ENCODE peak calls at places on chromosomes 7 and 10, in four cellular contexts. T is GM06990, Y is Panc1, D is breast epithelium. S is an unnamed sample. For H3K27me3, the result is how much of the 10 kb centered on the place peaks cover.

GRCh38 chr7:157432957-157433576 is 96.3 kb downstream of the DNAJB6 start:
- DNase-seq in T (no peak), Y (peak), D (no peak), S (peak)

GRCh38 chr7:117711556-117711955 is 161.7 kb downstream of the CTTNBP2 start:
- DNase-seq in T (no peak), Y (no peak), D (no peak), S (no peak)

GRCh38 chr10:72425133-72425532 is 70.4 kb upstream of the DNAJB12 start:
- DNase-seq in T (no peak), Y (no peak), D (no peak), S (no peak)

GRCh38 chr10:132886211-132887099 is 55.9 kb downstream of the CFAP46 start:
- DNase-seq in T (no peak), Y (no peak), D (no peak), S (no peak)

GRCh38 chr7:31051598-31052503 is at the start of gene ADCYAP1R1:
- DNase-seq in T (no peak), Y (no peak), D (no peak), S (no peak)

GRCh38 chr7:147279951-147280350 is 1163.3 kb downstream of the CNTNAP2 start:
- DNase-seq in T (no peak), Y (peak), D (no peak), S (no peak)

GRCh38 chr10:96061232-96061631 is 17.8 kb downstream of the CCNJ start:
- DNase-seq in T (no peak), Y (no peak), D (no peak), S (no peak)

GRCh38 chr10:78529262-78529661 is 495.6 kb downstream of the RPS24 start:
- DNase-seq in T (no peak), Y (no peak), D (no peak), S (no peak)

GRCh38 chr10:2856598-2856997 is 210.8 kb upstream of the PFKP start:
- DNase-seq in T (no peak), Y (no peak), D (no peak), S (no peak)

GRCh38 chr7:114409750-114410149 is 4.9 kb upstream of the FOXP2 start:
- DNase-seq in T (no peak), Y (no peak), D (no peak), S (no peak)

GRCh38 chr10:85916999-85917573 is 449.5 kb downstream of the GRID1 start:
- DNase-seq in T (no peak), Y (no peak), D (peak), S (no peak)

GRCh38 chr7:33651998-33652397 is 253.3 kb upstream of the BMPER start:
- DNase-seq in T (no peak), Y (no peak), D (no peak), S (no peak)

GRCh38 chr10:113842171-113842570 is 11.7 kb downstream of the DCLRE1A start:
- DNase-seq in T (no peak), Y (no peak), D (no peak), S (no peak)

GRCh38 chr10:62817120-62817762 is 1.1 kb upstream of the EGR2 start:
- DNase-seq in T (peak), Y (no peak), D (peak), S (no peak)

GRCh38 chr7:20998309-20998708 is 211.6 kb upstream of the SP8 start:
- DNase-seq in T (no peak), Y (no peak), D (no peak), S (no peak)

GRCh38 chr7:14507617-14508016 is 394.9 kb downstream of the DGKB start:
- DNase-seq in T (no peak), Y (no peak), D (no peak), S (no peak)

GRCh38 chr10:31619410-31620095 is 300.5 kb downstream of the ZEB1 start:
- DNase-seq in T (no peak), Y (no peak), D (no peak), S (no peak)

GRCh38 chr10:131269776-131270460 is 41.6 kb downstream of the TCERG1L start:
- DNase-seq in T (no peak), Y (no peak), D (no peak), S (no peak)

GRCh38 chr7:42739591-42739990 is 172.3 kb downstream of the C7orf25 start:
- DNase-seq in T (no peak), Y (no peak), D (no peak), S (no peak)

GRCh38 chr7:151420144-151420543 is 10.3 kb upstream of the WDR86 start:
- DNase-seq in T (no peak), Y (no peak), D (no peak), S (no peak)

GRCh38 chr7:5420108-5420840 is 3.4 kb downstream of the TNRC18 start:
- DNase-seq in T (no peak), Y (no peak), D (no peak), S (no peak)

GRCh38 chr10:16967866-16968721 is 150.9 kb upstream of the RSU1 start:
- DNase-seq in T (no peak), Y (peak), D (no peak), S (no peak)

GRCh38 chr7:100793806-100794660 is 33.3 kb downstream of the EPHB4 start:
- DNase-seq in T (no peak), Y (no peak), D (no peak), S (no peak)

GRCh38 chr10:11448190-11448544 is 163.3 kb downstream of the USP6NL start:
- DNase-seq in T (no peak), Y (no peak), D (no peak), S (no peak)

GRCh38 chr10:114940735-114941134 is 2.7 kb downstream of the TRUB1 start:
- DNase-seq in T (no peak), Y (no peak), D (no peak), S (no peak)

GRCh38 chr10:29849886-29850285 is 209.5 kb downstream of the JCAD start:
- DNase-seq in T (no peak), Y (no peak), D (no peak), S (no peak)

GRCh38 chr10:105989995-105990394 is 1174.5 kb downstream of the SORCS1 start:
- DNase-seq in T (no peak), Y (no peak), D (no peak), S (no peak)

GRCh38 chr7:20508109-20508508 is 107.4 kb upstream of the ABCB5 start:
- DNase-seq in T (no peak), Y (no peak), D (no peak), S (no peak)

GRCh38 chr10:93757766-93758509 is at the start of gene LGI1:
- DNase-seq in T (no peak), Y (no peak), D (no peak), S (no peak)

GRCh38 chr10:95341716-95342130 is 50.9 kb upstream of the PDLIM1 start:
- DNase-seq in T (no peak), Y (no peak), D (no peak), S (no peak)

GRCh38 chr10:68096913-68097509 is 12.3 kb upstream of the MYPN start:
- DNase-seq in T (no peak), Y (peak), D (peak), S (no peak)

GRCh38 chr7:92057375-92057774 is 76.9 kb downstream of the CYP51A1 start:
- DNase-seq in T (no peak), Y (no peak), D (peak), S (no peak)

GRCh38 chr7:7164590-7164989 is 17.8 kb upstream of the C1GALT1 start:
- DNase-seq in T (no peak), Y (no peak), D (no peak), S (no peak)

GRCh38 chr10:6721964-6722615 is 142.0 kb upstream of the PRKCQ start:
- DNase-seq in T (no peak), Y (peak), D (peak), S (no peak)

GRCh38 chr10:119608316-119609155 is 11.8 kb upstream of the TIAL1 start:
- DNase-seq in T (no peak), Y (no peak), D (peak), S (peak)

GRCh38 chr10:114920459-114920858 is 17.5 kb upstream of the TRUB1 start:
- DNase-seq in T (no peak), Y (no peak), D (no peak), S (no peak)

GRCh38 chr7:51263631-51264484 is 52.8 kb downstream of the COBL start:
- DNase-seq in T (no peak), Y (no peak), D (peak), S (no peak)

GRCh38 chr7:135664046-135664589 is 1.8 kb downstream of the STMP1 start:
- DNase-seq in T (no peak), Y (no peak), D (no peak), S (no peak)

DNA sequence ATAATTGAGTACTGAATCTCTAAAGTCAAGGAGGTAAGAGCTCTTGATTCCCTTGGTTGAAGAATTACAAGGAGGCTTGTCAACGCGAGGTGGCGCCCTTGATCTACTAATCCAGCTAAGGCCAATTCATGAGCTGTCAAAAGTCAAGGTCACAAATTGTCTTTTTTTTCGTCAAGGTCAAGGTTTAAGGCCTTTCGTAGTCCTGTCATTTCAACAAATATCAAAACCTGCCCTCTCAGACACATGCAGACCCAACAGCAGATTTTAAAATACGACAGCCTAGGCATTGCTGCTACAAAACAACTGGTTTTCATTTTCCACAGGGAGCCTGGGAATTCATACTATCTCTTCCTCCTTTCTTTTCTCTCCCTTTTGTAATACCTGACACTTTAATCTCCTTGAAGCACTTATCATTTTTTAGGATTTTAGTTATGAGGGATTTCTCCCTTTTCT is 3.6 kb downstream of the HOXA13 start:
- DNase-seq in T (no peak), Y (peak), D (peak), S (peak)
- H3K27me3 ChIP-seq in T (under half), Y (under half), D (under half), S (half or more)

GRCh38 chr7:150362989-150363769 is 5.4 kb upstream of the REPIN1 start:
- DNase-seq in T (no peak), Y (no peak), D (no peak), S (no peak)
- TF ChIP-seq CTCF in T (no peak), Y (no peak), D (no peak), S (no peak)

DNA sequence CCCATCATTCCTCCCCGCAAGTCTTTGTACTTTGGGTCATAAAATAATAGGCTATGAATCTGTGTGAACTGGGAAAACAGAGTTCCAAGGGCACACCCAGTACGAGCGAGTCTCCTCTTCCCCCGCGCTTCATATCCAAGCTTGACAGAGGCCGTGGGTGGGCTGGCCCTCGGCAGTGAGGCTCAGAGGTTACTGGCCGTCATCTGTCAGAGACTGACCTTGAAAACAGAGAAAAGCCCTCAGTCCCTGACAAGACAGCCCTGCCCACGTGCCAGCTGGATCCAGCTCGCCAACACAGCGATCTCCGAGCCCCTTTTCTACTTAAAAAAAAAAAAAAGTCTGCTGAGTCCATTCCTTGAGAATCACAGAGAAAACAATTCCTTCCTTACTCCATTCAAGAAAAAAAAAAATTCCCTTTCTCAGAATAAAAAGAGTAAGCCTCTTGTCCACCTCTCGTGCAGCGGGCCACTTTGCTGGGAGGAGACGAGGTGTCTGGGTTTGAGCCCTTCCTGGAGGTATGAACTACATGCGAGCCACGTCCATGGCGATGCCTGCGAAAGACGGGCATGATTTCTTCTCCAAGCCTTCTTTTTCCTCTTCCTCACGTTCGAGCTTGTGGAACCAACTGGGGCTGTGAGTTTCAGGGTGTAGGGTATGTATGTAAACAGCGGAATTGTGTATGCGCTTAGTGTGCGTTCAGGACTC is 755 bp upstream of the BICC1 start:
- DNase-seq in T (no peak), Y (no peak), D (peak), S (no peak)
- H3K27me3 ChIP-seq in T (under half), Y (under half), D (under half), S (half or more)

DNA sequence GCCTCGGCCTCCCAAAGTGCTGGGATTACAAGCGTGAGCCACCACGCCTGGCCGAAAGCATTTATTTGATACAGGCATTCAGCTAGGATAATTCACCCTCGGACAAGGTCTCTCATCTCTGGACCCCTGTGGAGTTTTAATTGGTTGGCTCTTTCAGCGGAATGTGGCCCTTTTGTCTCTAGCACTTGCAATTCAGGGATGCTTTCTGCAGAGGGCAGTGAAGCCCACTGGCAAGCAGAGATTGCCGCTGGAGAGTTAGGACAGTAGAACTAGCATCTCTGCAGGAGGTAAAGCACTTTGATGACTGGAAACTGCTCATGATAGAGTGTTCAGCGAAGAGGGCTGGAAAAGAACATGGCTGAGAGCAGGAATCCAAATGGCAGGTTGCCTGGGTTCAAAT is 62.0 kb downstream of the SUFU start:
- DNase-seq in T (no peak), Y (no peak), D (no peak), S (no peak)
- TF ChIP-seq CTCF in T (no peak), Y (no peak), D (no peak), S (no peak)

GRCh38 chr7:35645691-35646090 is 49.2 kb downstream of the HERPUD2 start:
- DNase-seq in T (no peak), Y (no peak), D (no peak), S (no peak)
- H3K27me3 ChIP-seq in T (under half), Y (under half), D (under half), S (under half)

GRCh38 chr10:43689618-43689954 is 40.9 kb upstream of the ZNF32 start:
- DNase-seq in T (no peak), Y (no peak), D (peak), S (peak)

GRCh38 chr10:43689007-43689491 is 40.4 kb upstream of the ZNF32 start:
- DNase-seq in T (no peak), Y (no peak), D (no peak), S (no peak)

GRCh38 chr10:43691503-43691902 is 42.8 kb upstream of the ZNF32 start:
- DNase-seq in T (no peak), Y (no peak), D (no peak), S (no peak)

GRCh38 chr10:43688348-43688892 is 39.7 kb upstream of the ZNF32 start:
- DNase-seq in T (no peak), Y (no peak), D (no peak), S (no peak)

DNA sequence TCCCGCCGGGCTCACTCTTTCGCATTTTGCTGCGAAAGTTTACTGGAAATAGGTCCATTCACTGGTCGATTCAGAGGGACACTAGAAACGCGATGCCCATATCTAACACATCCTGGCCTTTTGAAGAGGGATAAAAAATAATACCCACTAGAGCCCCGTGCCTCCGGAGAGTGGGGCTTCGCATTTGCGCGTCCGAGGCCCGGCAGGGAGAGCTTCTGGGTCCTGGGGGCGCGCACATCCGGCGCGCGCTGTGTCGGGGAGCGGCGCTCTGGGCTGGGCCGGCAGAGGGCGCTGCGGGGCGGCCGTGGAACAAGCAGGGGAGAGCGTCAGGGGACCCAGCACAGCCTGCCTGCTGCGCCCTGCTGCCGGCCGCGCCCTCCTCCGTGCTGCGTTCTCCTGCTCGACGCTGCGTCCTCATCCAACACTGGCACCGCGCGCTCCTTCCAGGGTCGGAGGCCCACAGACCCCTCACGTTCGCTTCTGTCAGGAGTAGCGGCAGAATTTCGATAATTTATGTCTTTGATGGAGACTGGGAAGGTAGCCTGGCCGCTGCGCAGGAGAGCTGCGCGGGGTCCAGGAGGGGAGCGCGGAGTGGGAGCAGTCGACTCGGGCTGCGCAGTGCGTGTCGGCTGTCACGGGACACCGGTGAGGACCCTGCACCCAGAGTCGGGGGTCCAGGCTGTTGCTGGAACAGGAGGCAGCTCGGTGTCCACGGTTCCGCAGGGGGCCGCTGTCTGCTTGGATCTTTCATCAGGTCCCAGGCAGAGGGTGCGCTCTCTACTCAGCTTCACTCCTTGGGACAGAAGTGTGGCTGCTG is 41.5 kb upstream of the ZNF32 start:
- DNase-seq in T (peak), Y (no peak), D (peak), S (peak)
- TF ChIP-seq CTCF in T (peak), Y (peak), D (peak), S (peak)

GRCh38 chr10:71060636-71061426 is 151.5 kb upstream of the UNC5B start:
- DNase-seq in T (no peak), Y (no peak), D (no peak), S (no peak)
- H3K27me3 ChIP-seq in T (under half), Y (under half), D (under half), S (under half)

S was measured in CD4-positive, alpha-beta T cell.